ENCODE peak calls at places on chromosomes 16 and 17, in seven cellular contexts. J, F, V, P, R, Z and K are unnamed samples.

GRCh38 chr17:8069587-8069860 is 18.0 kb downstream of the ALOX12B start:
- DNase-seq in J (no peak), R (no peak), P (no peak), F (no peak), Z (no peak), V (no peak), K (no peak)

GRCh38 chr17:48047113-48047740 is 932 bp upstream of the NFE2L1 start:
- DNase-seq in V (no peak), Z (no peak), R (no peak), J (no peak), P (no peak), F (no peak), K (no peak)

GRCh38 chr17:4204676-4205075 is 59.1 kb downstream of the ANKFY1 start:
- DNase-seq in R (peak), P (no peak), J (no peak), V (no peak), Z (no peak), F (no peak), K (no peak)

GRCh38 chr16:64242510-64242909 is 879.4 kb downstream of the CDH11 start:
- DNase-seq in F (peak), V (no peak), R (no peak), P (peak), J (peak), Z (no peak), K (no peak)

GRCh38 chr16:54812229-54812628 is 118.4 kb upstream of the IRX5 start:
- DNase-seq in J (no peak), R (no peak), P (no peak), V (no peak), Z (peak), F (no peak), K (no peak)

GRCh38 chr16:4298761-4299522 is 16.9 kb upstream of the GLIS2 start:
- DNase-seq in Z (peak), R (peak), P (peak), J (peak), V (peak), F (peak), K (peak)

GRCh38 chr17:74569392-74570003 is 2.2 kb upstream of the CD300H start:
- DNase-seq in Z (peak), P (no peak), J (peak), V (no peak), R (peak), F (no peak), K (no peak)

GRCh38 chr16:28280881-28281836 is 11.2 kb upstream of the SBK1 start:
- DNase-seq in R (no peak), Z (peak), P (no peak), J (no peak), V (no peak), F (no peak), K (no peak)

GRCh38 chr17:2303278-2304188 is at the start of the genes SMG6 and SRR:
- DNase-seq in P (peak), R (peak), J (peak), F (peak), Z (peak), V (peak), K (peak)

GRCh38 chr17:81395600-81396277 is 482 bp downstream of the BAHCC1 start:
- DNase-seq in P (no peak), J (no peak), R (no peak), V (no peak), Z (no peak), F (no peak), K (no peak)

GRCh38 chr16:10231563-10231962 is 49.3 kb upstream of the GRIN2A start:
- DNase-seq in J (no peak), V (no peak), F (no peak), P (no peak), Z (no peak), R (no peak), K (no peak)

GRCh38 chr17:77454560-77455095 is 313.9 kb downstream of the SEC14L1 start:
- DNase-seq in J (no peak), R (no peak), P (no peak), V (no peak), Z (no peak), F (no peak), K (no peak)

GRCh38 chr17:67931227-67931626 is 65.0 kb downstream of the C17orf58 start:
- DNase-seq in Z (no peak), F (no peak), V (no peak), J (no peak), P (no peak), R (no peak), K (no peak)

GRCh38 chr17:63395075-63395815 is 50.9 kb downstream of the CYB561 start:
- DNase-seq in R (no peak), Z (no peak), J (no peak), V (no peak), F (peak), P (no peak), K (no peak)

GRCh38 chr17:67606471-67606870 is 111.3 kb upstream of the NOL11 start:
- DNase-seq in P (peak), F (no peak), Z (no peak), R (peak), V (no peak), J (peak), K (peak)

GRCh38 chr17:79251824-79252223 is 177.2 kb downstream of the ENGASE start:
- DNase-seq in R (no peak), Z (peak), J (no peak), V (no peak), P (no peak), F (no peak), K (no peak)

GRCh38 chr17:79249945-79250521 is 175.4 kb downstream of the ENGASE start:
- DNase-seq in R (no peak), V (no peak), Z (no peak), F (no peak), J (no peak), P (no peak), K (no peak)

GRCh38 chr17:79252886-79253285 is 178.3 kb downstream of the ENGASE start:
- DNase-seq in F (no peak), Z (no peak), J (no peak), V (no peak), R (no peak), P (no peak), K (no peak)

GRCh38 chr17:79246226-79246794 is 171.7 kb downstream of the ENGASE start:
- DNase-seq in J (no peak), Z (no peak), R (no peak), F (peak), V (no peak), P (no peak), K (no peak)

GRCh38 chr17:79248843-79249242 is 174.2 kb downstream of the ENGASE start:
- DNase-seq in F (no peak), V (no peak), Z (no peak), J (no peak), R (no peak), P (no peak), K (no peak)
- TF ChIP-seq CTCF in F (no peak), V (no peak), Z (no peak), J (no peak), R (no peak), P (no peak), K (no peak)

GRCh38 chr17:40500709-40501108 is 714 bp downstream of the TNS4 start:
- DNase-seq in Z (no peak), P (no peak), R (no peak), F (no peak), V (no peak), J (peak), K (no peak)

GRCh38 chr17:40500190-40500589 is 1.2 kb downstream of the TNS4 start:
- DNase-seq in P (no peak), J (peak), F (no peak), Z (no peak), V (no peak), R (no peak), K (no peak)

GRCh38 chr17:40498281-40499084 is 2.9 kb downstream of the TNS4 start:
- DNase-seq in P (no peak), J (no peak), R (no peak), Z (no peak), V (no peak), F (no peak), K (no peak)

GRCh38 chr17:40501499-40501911 is at the start of gene TNS4:
- DNase-seq in Z (peak), V (peak), R (no peak), J (peak), F (no peak), P (no peak), K (no peak)

GRCh38 chr17:40499551-40500189 is 1.8 kb downstream of the TNS4 start:
- DNase-seq in R (peak), F (peak), J (peak), Z (peak), P (peak), V (peak), K (peak)
- TF ChIP-seq CTCF in R (no peak), F (peak), J (peak), Z (no peak), P (no peak), V (no peak), K (peak)

GRCh38 chr17:33459078-33459940 is 166.2 kb upstream of the ASIC2 start:
- DNase-seq in P (no peak), F (no peak), Z (no peak), R (no peak), J (no peak), V (no peak), K (no peak)
- TF ChIP-seq CTCF in P (no peak), F (no peak), Z (no peak), R (no peak), J (no peak), V (no peak), K (no peak)

GRCh38 chr16:30356401-30357084 is 1.4 kb upstream of the CD2BP2 start:
- DNase-seq in J (no peak), P (no peak), V (no peak), Z (no peak), F (no peak), R (peak), K (no peak)

GRCh38 chr16:30353438-30354129 is 1.5 kb downstream of the CD2BP2 start:
- DNase-seq in F (no peak), Z (no peak), R (no peak), P (no peak), J (no peak), V (peak), K (no peak)

GRCh38 chr16:30354423-30355143 is 525 bp downstream of the CD2BP2 start:
- DNase-seq in R (no peak), P (no peak), F (peak), Z (no peak), V (peak), J (peak), K (peak)

GRCh38 chr16:30355954-30356308 is 823 bp upstream of the CD2BP2 start:
- DNase-seq in J (no peak), R (no peak), Z (no peak), F (no peak), P (no peak), V (no peak), K (no peak)

DNA sequence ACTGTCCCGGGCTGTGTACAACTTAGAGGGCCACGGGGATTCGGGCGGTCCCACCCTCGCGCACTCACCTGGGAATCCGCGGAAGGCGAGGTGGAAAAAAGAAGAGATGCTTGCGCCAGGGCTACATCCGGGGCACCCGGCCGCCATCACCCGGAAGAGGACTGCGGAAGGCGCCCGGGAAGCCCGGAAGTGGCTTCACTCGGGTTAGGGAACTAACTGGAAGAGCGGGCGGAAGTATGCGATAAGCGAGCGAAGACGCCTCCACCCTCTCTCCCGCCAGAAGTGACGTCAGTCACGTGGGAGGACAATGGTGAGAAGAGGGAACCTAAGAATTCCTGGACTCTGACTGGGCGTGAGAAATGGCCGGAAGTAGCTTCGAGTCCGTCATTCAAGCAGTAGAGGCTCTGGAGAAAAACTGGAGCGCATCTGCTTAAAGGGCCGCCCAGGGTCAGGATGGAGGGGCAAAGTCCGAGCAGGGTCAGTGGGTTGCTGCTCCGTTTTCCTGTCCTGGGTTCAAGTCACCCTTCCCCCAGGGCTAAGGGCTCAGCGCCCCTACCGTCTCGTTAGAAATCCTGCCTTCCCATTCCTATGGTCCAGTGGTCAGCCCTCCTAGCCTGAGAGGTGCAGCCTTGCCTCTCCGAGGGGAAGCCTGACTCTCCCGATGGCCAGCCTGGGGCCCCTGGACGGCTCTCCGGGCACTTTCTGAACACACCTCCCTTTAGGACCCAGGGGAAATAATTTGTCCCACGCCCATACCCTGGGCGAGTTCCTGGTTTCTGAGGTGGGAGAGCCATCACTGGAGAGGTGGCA is at the start of gene CD2BP2:
- DNase-seq in V (peak), Z (peak), P (peak), F (peak), R (peak), J (peak), K (peak)
- TF ChIP-seq CTCF in V (peak), Z (no peak), P (no peak), F (no peak), R (no peak), J (no peak), K (no peak)